ENCODE peak calls at places on chromosome 18, in seven cellular contexts. M is hepatocyte, U is astrocyte of the spinal cord, Y is HFFc6, D is type B pancreatic cell, H is heart left ventricle, W is progenitor cell of endocrine pancreas. I is an unnamed sample.

GRCh38 chr18:31977270-31977872 is 34.4 kb upstream of the TRAPPC8 start:
- DNase-seq in M (peak), U (peak), Y (peak), D (no peak), H (no peak), W (no peak), I (peak)

GRCh38 chr18:10519366-10519765 is 6.5 kb upstream of the NAPG start:
- DNase-seq in M (no peak), U (no peak), Y (peak), D (no peak), H (no peak), W (no peak), I (no peak)

GRCh38 chr18:5543854-5544389 is at the start of gene EPB41L3:
- DNase-seq in M (peak), U (peak), Y (no peak), D (peak), H (peak), W (peak), I (peak)

GRCh38 chr18:44917865-44918476 is 237.3 kb downstream of the SETBP1 start:
- DNase-seq in M (peak), U (no peak), Y (no peak), D (no peak), H (no peak), W (no peak), I (no peak)

GRCh38 chr18:78757014-78757413 is 222.6 kb upstream of the SALL3 start:
- DNase-seq in M (no peak), U (no peak), Y (no peak), D (no peak), H (no peak), W (no peak), I (no peak)

GRCh38 chr18:3554091-3554601 is 104.2 kb downstream of the TGIF1 start:
- DNase-seq in M (peak), U (no peak), Y (no peak), D (no peak), H (no peak), W (no peak), I (peak)

GRCh38 chr18:78692105-78692504 is 287.5 kb upstream of the SALL3 start:
- DNase-seq in M (peak), U (no peak), Y (no peak), D (no peak), H (no peak), W (no peak), I (no peak)

GRCh38 chr18:3479978-3480377 is 30.0 kb downstream of the TGIF1 start:
- DNase-seq in M (no peak), U (no peak), Y (no peak), D (no peak), H (no peak), W (no peak), I (no peak)

GRCh38 chr18:72460210-72460680 is 83.9 kb downstream of the CBLN2 start:
- DNase-seq in M (no peak), U (peak), Y (no peak), D (no peak), H (no peak), W (no peak), I (no peak)

GRCh38 chr18:13120255-13120654 is 98.3 kb upstream of the LDLRAD4 start:
- DNase-seq in M (no peak), U (peak), Y (no peak), D (no peak), H (no peak), W (no peak), I (no peak)

GRCh38 chr18:26480897-26481795 is 67.2 kb downstream of the KCTD1 start:
- DNase-seq in M (peak), U (peak), Y (peak), D (no peak), H (no peak), W (no peak), I (no peak)

GRCh38 chr18:52936931-52937330 is 596.9 kb downstream of the DCC start:
- DNase-seq in M (no peak), U (peak), Y (no peak), D (no peak), H (no peak), W (no peak), I (no peak)

GRCh38 chr18:3248670-3249359 is 1.2 kb downstream of the MYL12A start:
- DNase-seq in M (peak), U (peak), Y (no peak), D (no peak), H (no peak), W (no peak), I (no peak)

GRCh38 chr18:12769136-12769535 is 66.3 kb downstream of the PSMG2 start:
- DNase-seq in M (no peak), U (no peak), Y (no peak), D (no peak), H (no peak), W (no peak), I (no peak)

GRCh38 chr18:56168049-56168781 is 470.2 kb downstream of the TXNL1 start:
- DNase-seq in M (peak), U (peak), Y (peak), D (no peak), H (no peak), W (no peak), I (no peak)

GRCh38 chr18:80147418-80148315 is 38.6 kb downstream of the ADNP2 start:
- DNase-seq in M (no peak), U (peak), Y (peak), D (no peak), H (peak), W (no peak), I (no peak)

GRCh38 chr18:69948919-69949537 is 1.4 kb upstream of the CD226 start:
- DNase-seq in M (no peak), U (no peak), Y (no peak), D (no peak), H (peak), W (no peak), I (no peak)

GRCh38 chr18:74682998-74683311 is 85.3 kb downstream of the ZNF407 start:
- DNase-seq in M (peak), U (peak), Y (peak), D (no peak), H (no peak), W (no peak), I (no peak)

GRCh38 chr18:51425475-51425874 is 228.0 kb upstream of the MEX3C start:
- DNase-seq in M (no peak), U (no peak), Y (no peak), D (no peak), H (no peak), W (no peak), I (no peak)

GRCh38 chr18:41060967-41061366 is 894.1 kb upstream of the PIK3C3 start:
- DNase-seq in M (no peak), U (no peak), Y (no peak), D (no peak), H (no peak), W (no peak), I (no peak)

GRCh38 chr18:38948436-38948835 is 1382.8 kb upstream of the CELF4 start:
- DNase-seq in M (peak), U (no peak), Y (no peak), D (no peak), H (no peak), W (no peak), I (no peak)

GRCh38 chr18:34880882-34881852 is 160.0 kb upstream of the MAPRE2 start:
- DNase-seq in M (peak), U (peak), Y (no peak), D (no peak), H (no peak), W (no peak), I (no peak)

GRCh38 chr18:45920367-45920766 is 46.8 kb downstream of the EPG5 start:
- DNase-seq in M (no peak), U (peak), Y (peak), D (no peak), H (peak), W (no peak), I (no peak)

GRCh38 chr18:9673296-9674251 is 34.5 kb upstream of the RAB31 start:
- DNase-seq in M (peak), U (peak), Y (peak), D (no peak), H (peak), W (no peak), I (no peak)

GRCh38 chr18:25164837-25165791 is 186.9 kb downstream of the ZNF521 start:
- DNase-seq in M (peak), U (peak), Y (peak), D (no peak), H (peak), W (no peak), I (no peak)

GRCh38 chr18:5057348-5058012 is 139.6 kb downstream of the AKAIN1 start:
- DNase-seq in M (peak), U (peak), Y (peak), D (peak), H (peak), W (peak), I (peak)

GRCh38 chr18:34990571-34990970 is 50.6 kb upstream of the MAPRE2 start:
- DNase-seq in M (no peak), U (peak), Y (peak), D (no peak), H (no peak), W (no peak), I (no peak)

GRCh38 chr18:3747176-3747973 is 297.4 kb downstream of the TGIF1 start:
- DNase-seq in M (no peak), U (peak), Y (no peak), D (no peak), H (peak), W (no peak), I (no peak)

DNA sequence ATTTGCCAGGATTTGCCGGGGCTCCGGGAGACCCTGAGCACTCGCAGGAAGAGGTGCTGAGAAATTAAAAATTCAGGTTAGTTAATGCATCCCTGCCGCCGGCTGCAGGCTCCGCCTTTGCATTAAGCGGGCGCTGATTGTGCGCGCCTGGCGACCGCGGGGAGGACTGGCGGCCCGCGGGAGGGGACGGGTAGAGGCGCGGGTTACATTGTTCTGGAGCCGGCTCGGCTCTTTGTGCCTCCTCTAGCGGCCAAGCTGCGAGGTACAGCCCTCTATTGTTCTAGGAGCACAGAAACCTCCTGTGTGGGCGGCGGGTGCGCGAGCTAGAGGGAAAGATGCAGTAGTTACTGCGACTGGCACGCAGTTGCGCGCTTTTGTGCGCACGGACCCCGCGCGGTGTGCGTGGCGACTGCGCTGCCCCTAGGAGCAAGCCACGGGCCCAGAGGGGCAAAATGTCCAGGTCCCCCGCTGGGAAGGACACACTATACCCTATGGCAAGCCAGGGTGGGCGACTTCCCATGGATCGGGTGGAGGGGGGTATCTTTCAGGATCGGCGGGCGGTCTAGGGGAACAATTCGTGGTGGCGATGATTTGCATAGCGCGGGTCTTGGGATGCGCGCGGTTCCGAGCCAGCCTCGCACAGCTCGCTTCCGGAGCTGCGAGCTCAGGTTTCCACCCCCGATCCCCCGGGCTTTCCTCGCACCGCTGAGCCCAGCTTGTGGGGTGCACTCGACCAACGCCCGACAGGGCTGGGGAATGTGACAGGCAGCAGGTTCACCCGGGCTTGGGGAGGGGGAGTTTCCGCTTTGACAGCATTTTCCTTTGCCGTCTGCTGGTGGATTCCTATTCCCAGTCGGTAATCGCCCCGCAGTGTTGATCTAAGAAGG is 2.9 kb downstream of the ONECUT2 start:
- DNase-seq in M (peak), U (no peak), Y (peak), D (peak), H (peak), W (peak), I (peak)
- TF ChIP-seq CTCF in M (peak), U (peak), Y (peak), D (peak), H (peak), W (peak), I (peak)

GRCh38 chr18:48948112-48949050 is 2.4 kb downstream of the SMAD7 start:
- DNase-seq in M (peak), U (peak), Y (peak), D (no peak), H (no peak), W (peak), I (peak)

GRCh38 chr18:48951448-48952286 is 902 bp upstream of the SMAD7 start:
- DNase-seq in M (peak), U (peak), Y (peak), D (peak), H (peak), W (no peak), I (peak)

GRCh38 chr18:48949051-48949605 is 1.6 kb downstream of the SMAD7 start:
- DNase-seq in M (peak), U (no peak), Y (no peak), D (no peak), H (peak), W (no peak), I (no peak)

GRCh38 chr18:48950536-48951447 is at the start of gene SMAD7:
- DNase-seq in M (peak), U (peak), Y (no peak), D (no peak), H (peak), W (no peak), I (no peak)

GRCh38 chr18:48949606-48950535 is 894 bp downstream of the SMAD7 start:
- DNase-seq in M (peak), U (peak), Y (no peak), D (no peak), H (no peak), W (peak), I (peak)
- TF ChIP-seq CTCF in M (peak), U (peak), Y (peak), D (peak), H (no peak), W (peak), I (peak)

DNA sequence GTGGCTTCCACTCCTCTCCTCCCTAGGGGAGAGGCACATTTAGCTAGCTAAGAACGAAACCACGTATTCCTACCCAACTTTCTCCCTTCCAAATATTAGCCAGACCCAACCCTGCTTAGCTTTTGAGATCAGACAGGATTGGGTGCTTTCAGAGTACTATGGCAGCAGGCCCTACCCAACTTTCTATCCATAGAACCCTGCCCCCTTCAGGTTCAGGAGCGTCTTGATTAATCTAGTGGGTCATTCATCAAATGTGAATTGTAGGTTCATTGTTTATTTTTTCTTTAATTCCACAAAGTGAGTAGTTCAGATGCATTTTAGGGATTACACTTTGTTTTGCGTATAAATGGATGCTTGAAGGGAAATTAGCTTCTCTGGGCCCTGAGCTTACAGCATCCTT is 188.3 kb downstream of the MIB1 start:
- DNase-seq in M (no peak), U (no peak), Y (no peak), D (no peak), H (no peak), W (no peak), I (no peak)
- TF ChIP-seq CTCF in M (no peak), U (no peak), Y (no peak), D (no peak), H (no peak), W (no peak), I (no peak)

GRCh38 chr18:48845174-48845573 is 105.6 kb downstream of the SMAD7 start:
- DNase-seq in M (no peak), U (no peak), Y (no peak), D (no peak), H (peak), W (no peak), I (no peak)
- TF ChIP-seq CTCF in M (no peak), U (no peak), Y (no peak), D (no peak), H (no peak), W (no peak), I (no peak)

GRCh38 chr18:49768051-49768391 is 45.3 kb downstream of the ACAA2 start:
- DNase-seq in M (peak), U (peak), Y (peak), D (no peak), H (peak), W (peak), I (peak)
- TF ChIP-seq CTCF in M (peak), U (peak), Y (peak), D (peak), H (peak), W (peak), I (peak)

DNA sequence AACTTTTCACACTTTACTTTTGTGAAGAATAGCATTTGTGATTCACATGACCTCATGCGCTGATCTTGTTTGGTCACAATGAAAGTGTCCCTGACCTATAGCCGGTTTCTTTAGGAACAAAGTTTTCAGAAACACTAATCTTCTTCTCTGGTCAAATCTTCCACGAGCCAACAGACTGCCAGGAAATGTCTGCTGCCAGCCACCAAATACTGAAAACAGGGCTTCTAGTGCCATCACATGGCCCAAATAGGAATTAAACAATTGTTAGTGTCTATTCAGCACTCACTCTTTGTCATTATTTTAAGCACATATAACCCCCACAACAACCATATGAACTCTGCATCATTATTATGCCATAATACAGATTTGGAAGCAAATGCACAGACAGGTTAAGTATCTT is 286.5 kb upstream of the SYT4 start:
- DNase-seq in M (peak), U (peak), Y (peak), D (no peak), H (no peak), W (no peak), I (peak)
- TF ChIP-seq CTCF in M (peak), U (peak), Y (peak), D (peak), H (peak), W (peak), I (peak)

I was measured in neural crest cell.